ENCODE peak calls at places on chromosomes 6 and 20, in six cellular contexts. S is Caco-2, A is mucosa of descending colon, U is neural progenitor cell, J is vagina, E is tibial nerve. F is an unnamed sample.

GRCh38 chr6:8707956-8708772 is 272.8 kb upstream of the SLC35B3 start:
- DNase-seq in S (peak; percentile 53), A (no peak), U (peak; percentile 44), J (no peak), E (no peak), F (no peak)

GRCh38 chr6:108589244-108589730 is 28.6 kb downstream of the FOXO3 start:
- DNase-seq in S (peak; percentile 37), A (peak; percentile 78), U (peak; percentile 86), J (peak; percentile 98), E (peak; percentile 76), F (no peak)

GRCh38 chr20:10523438-10523837 is 88.3 kb downstream of the SLX4IP start:
- DNase-seq in S (no peak), A (no peak), U (no peak), J (no peak), E (no peak), F (no peak)

GRCh38 chr6:147906361-147906760 is 397.9 kb downstream of the SAMD5 start:
- DNase-seq in S (no peak), A (no peak), U (no peak), J (no peak), E (no peak), F (no peak)

GRCh38 chr6:52650946-52651345 is 20.0 kb upstream of the TMEM14A start:
- DNase-seq in S (no peak), A (no peak), U (no peak), J (no peak), E (no peak), F (no peak)

GRCh38 chr20:35506179-35506578 is 23.3 kb downstream of the C20orf173 start:
- DNase-seq in S (no peak), A (no peak), U (no peak), J (no peak), E (no peak), F (no peak)

GRCh38 chr6:28982476-28983266 is 22.4 kb downstream of the ZNF311 start:
- DNase-seq in S (peak; percentile 49), A (no peak), U (peak; percentile 55), J (no peak), E (peak; percentile 20), F (peak; percentile 17)

GRCh38 chr20:12012241-12013222 is 94.8 kb downstream of the BTBD3 start:
- DNase-seq in S (peak; percentile 76), A (no peak), U (peak; percentile 58), J (peak; percentile 40), E (peak; percentile 15), F (no peak)

GRCh38 chr6:163705923-163706322 is 291.4 kb downstream of the QKI start:
- DNase-seq in S (no peak), A (no peak), U (no peak), J (no peak), E (no peak), F (no peak)

GRCh38 chr20:36465109-36466080 is 75.9 kb upstream of the MYL9 start:
- DNase-seq in S (no peak), A (no peak), U (peak; percentile 53), J (no peak), E (peak; percentile 49), F (no peak)

GRCh38 chr6:150934380-150934779 is 68.9 kb downstream of the MTHFD1L start:
- DNase-seq in S (no peak), A (no peak), U (no peak), J (no peak), E (no peak), F (no peak)

GRCh38 chr6:121617388-121617787 is 181.9 kb downstream of the GJA1 start:
- DNase-seq in S (no peak), A (no peak), U (no peak), J (no peak), E (no peak), F (no peak)

GRCh38 chr6:40274058-40274457 is 313.1 kb downstream of the LRFN2 start:
- DNase-seq in S (no peak), A (no peak), U (no peak), J (no peak), E (no peak), F (no peak)

GRCh38 chr6:142756215-142756630 is 188.8 kb downstream of the HIVEP2 start:
- DNase-seq in S (peak; percentile 20), A (no peak), U (no peak), J (no peak), E (no peak), F (no peak)

GRCh38 chr20:829531-829930 is 4.0 kb upstream of the FAM110A start:
- DNase-seq in S (no peak), A (no peak), U (no peak), J (no peak), E (no peak), F (no peak)

GRCh38 chr6:5132741-5133140 is 47.6 kb downstream of the PPP1R3G start:
- DNase-seq in S (no peak), A (peak; percentile 61), U (peak; percentile 60), J (no peak), E (peak; percentile 32), F (no peak)

GRCh38 chr6:3663081-3663480 is 88.4 kb downstream of the PXDC1 start:
- DNase-seq in S (no peak), A (no peak), U (no peak), J (peak; percentile 40), E (no peak), F (no peak)

GRCh38 chr6:139080255-139080920 is 51.8 kb downstream of the ABRACL start:
- DNase-seq in S (no peak), A (no peak), U (no peak), J (no peak), E (no peak), F (no peak)

GRCh38 chr6:110095101-110095500 is 84.4 kb downstream of the WASF1 start:
- DNase-seq in S (no peak), A (no peak), U (no peak), J (no peak), E (no peak), F (no peak)
- TF ChIP-seq CTCF in S (no peak), A (no peak), U (no peak), J (no peak), E (no peak), F (no peak)

GRCh38 chr20:31475472-31476312 is 604 bp downstream of the REM1 start:
- DNase-seq in S (no peak), A (no peak), U (no peak), J (no peak), E (no peak), F (no peak)
- H3K9me3 ChIP-seq in S (peaks cover 10% of the 10 kb centered on the region), A (no peaks in the 10 kb centered on the region), U (peaks cover 6% of the 10 kb centered on the region), J (no peaks in the 10 kb centered on the region), E (no peaks in the 10 kb centered on the region), F (no peaks in the 10 kb centered on the region)

GRCh38 chr6:154928325-154928922 is 66.7 kb upstream of the TIAM2 start:
- DNase-seq in S (peak; percentile 71), A (no peak), U (peak; percentile 87), J (no peak), E (peak; percentile 78), F (peak; percentile 14)
- TF ChIP-seq CTCF in S (peak; percentile 74), A (peak; percentile 58), U (peak; percentile 95), J (peak; percentile 55), E (peak; percentile 71), F (peak; percentile 76)

GRCh38 chr20:56005389-56005715 is at the start of gene CBLN4:
- DNase-seq in S (no peak), A (no peak), U (no peak), J (no peak), E (no peak), F (no peak)

GRCh38 chr20:56004611-56005388 is 519 bp downstream of the CBLN4 start:
- DNase-seq in S (no peak), A (no peak), U (peak; percentile 36), J (no peak), E (no peak), F (no peak)

GRCh38 chr20:56003111-56003800 is 2.1 kb downstream of the CBLN4 start:
- DNase-seq in S (no peak), A (no peak), U (no peak), J (no peak), E (no peak), F (no peak)

GRCh38 chr20:56001890-56002289 is 3.4 kb downstream of the CBLN4 start:
- DNase-seq in S (no peak), A (no peak), U (no peak), J (no peak), E (no peak), F (no peak)

GRCh38 chr20:56003966-56004365 is 1.4 kb downstream of the CBLN4 start:
- DNase-seq in S (no peak), A (no peak), U (peak; percentile 63), J (no peak), E (no peak), F (no peak)
- H3K9me3 ChIP-seq in S (peaks cover 20% of the 10 kb centered on the region), A (no peaks in the 10 kb centered on the region), U (no peaks in the 10 kb centered on the region), J (no peaks in the 10 kb centered on the region), E (no peaks in the 10 kb centered on the region), F (no peaks in the 10 kb centered on the region)

DNA sequence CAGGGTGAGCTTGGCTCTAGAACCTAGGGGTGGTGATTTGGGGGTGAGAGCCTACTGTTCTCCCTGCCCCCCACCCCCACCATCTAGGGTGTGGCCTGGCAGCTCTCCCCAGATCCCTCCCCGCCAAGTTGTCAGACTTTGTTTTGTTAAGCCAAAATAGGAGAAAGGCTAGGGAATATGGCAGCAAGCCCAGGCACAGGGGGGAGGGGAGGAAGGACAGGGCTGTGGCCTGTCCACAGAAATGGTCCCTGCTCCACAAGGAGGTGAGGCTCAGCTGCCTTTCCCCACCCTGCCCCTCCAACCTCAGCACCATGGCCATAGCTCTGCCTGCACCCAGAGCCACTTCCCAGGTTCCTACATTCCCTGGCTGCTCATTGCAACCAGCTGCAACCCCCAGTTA is 17.2 kb downstream of the SCUBE3 start:
- DNase-seq in S (no peak), A (no peak), U (no peak), J (no peak), E (no peak), F (no peak)
- TF ChIP-seq CTCF in S (no peak), A (no peak), U (no peak), J (no peak), E (no peak), F (no peak)

DNA sequence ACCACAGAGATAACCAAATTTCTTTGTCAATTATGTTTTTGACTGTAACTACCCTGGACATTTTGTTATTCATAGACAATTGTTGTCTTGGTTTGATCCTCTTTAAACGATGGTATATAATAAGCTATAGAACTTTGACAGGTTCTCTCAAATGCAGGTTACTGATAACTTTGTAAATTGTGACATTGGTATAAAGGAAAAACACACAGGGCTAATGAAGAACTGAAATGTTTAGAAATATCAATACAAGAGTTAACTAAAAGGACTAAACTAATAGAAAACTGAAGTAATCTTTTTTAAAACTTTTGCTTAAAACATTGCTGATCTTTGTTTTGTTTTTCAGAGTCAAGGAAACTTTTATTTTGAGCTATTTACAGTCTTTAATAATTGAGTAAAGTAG is 124.8 kb downstream of the TPBG start:
- DNase-seq in S (no peak), A (no peak), U (no peak), J (no peak), E (no peak), F (no peak)
- H3K9me3 ChIP-seq in S (peaks cover 14% of the 10 kb centered on the region), A (peaks cover 25% of the 10 kb centered on the region), U (peaks cover 43% of the 10 kb centered on the region), J (no peaks in the 10 kb centered on the region), E (peaks cover 16% of the 10 kb centered on the region), F (no peaks in the 10 kb centered on the region)

DNA sequence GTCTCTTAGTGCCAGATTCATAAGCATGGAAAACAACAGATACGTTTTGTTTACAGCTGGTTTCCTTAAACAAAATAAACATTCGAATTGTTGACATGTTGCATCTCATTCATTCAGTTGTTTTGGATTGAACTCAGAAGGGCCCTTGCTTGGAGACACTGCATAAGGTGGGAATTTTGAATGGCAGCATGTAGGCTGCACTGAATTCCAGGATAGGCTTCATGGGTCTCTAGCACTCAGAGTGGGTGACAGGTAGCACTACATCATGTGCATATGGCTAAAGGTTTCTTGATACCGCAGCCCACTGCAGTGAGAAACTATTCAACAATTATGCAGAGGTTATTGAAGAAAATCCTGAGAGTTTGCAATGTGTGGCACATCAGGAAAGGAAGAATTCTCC is 1.6 kb downstream of the BEND6 start:
- DNase-seq in S (no peak), A (no peak), U (no peak), J (no peak), E (no peak), F (no peak)
- TF ChIP-seq CTCF in S (no peak), A (no peak), U (no peak), J (no peak), E (no peak), F (no peak)

F was measured in CD8-positive, alpha-beta T cell.